ENCODE peak calls at places on chromosomes 4 and X, in nine cellular contexts. Q is MM.1S, I is H9, P is PC-3, Y is HCT116, D is endothelial cell of umbilical vein, R is mesendoderm, T is colonic mucosa, J is neural progenitor cell. M is an unnamed sample.

GRCh38 chrX:40105016-40105790 is 7.4 kb upstream of the BCOR start:
- DNase-seq in R (peak; percentile 57), T (no peak), Q (peak; percentile 50), P (no peak), I (peak; percentile 63), Y (no peak), J (peak; percentile 69), D (peak; percentile 8), M (peak; percentile 73)

GRCh38 chrX:150692296-150692695 is 900 bp upstream of the MTMR1 start:
- DNase-seq in R (no peak), P (no peak), J (no peak), T (no peak), Y (no peak), D (no peak), Q (no peak), I (no peak), M (peak; percentile 53)

GRCh38 chr4:31088600-31089230 is 368.5 kb downstream of the PCDH7 start:
- DNase-seq in R (no peak), P (peak; percentile 65), Y (peak; percentile 72), I (no peak), J (no peak), Q (no peak), T (no peak), D (peak; percentile 85), M (no peak)

GRCh38 chr4:10587697-10588096 is 96.9 kb downstream of the CLNK start:
- DNase-seq in Y (no peak), R (peak; percentile 81), Q (no peak), P (no peak), D (no peak), I (no peak), T (no peak), J (no peak), M (no peak)

GRCh38 chr4:174284181-174284886 is 623 bp downstream of the CEP44 start:
- DNase-seq in J (peak; percentile 6), D (peak; percentile 74), Q (peak; percentile 12), Y (peak; percentile 46), I (no peak), R (peak; percentile 72), T (peak; percentile 22), P (peak; percentile 61), M (peak; percentile 45)

GRCh38 chr4:3297066-3297859 is 4.4 kb downstream of the RGS12 start:
- DNase-seq in J (no peak), I (peak; percentile 27), D (no peak), R (no peak), Y (no peak), P (no peak), T (peak; percentile 12), Q (no peak), M (no peak)

GRCh38 chr4:76624271-76624681 is 189.2 kb downstream of the SHROOM3 start:
- DNase-seq in R (peak; percentile 91), J (peak; percentile 16), P (peak; percentile 78), I (peak; percentile 46), T (no peak), Y (no peak), D (no peak), Q (no peak), M (no peak)

GRCh38 chr4:152996672-152997071 is 60.5 kb downstream of the FHDC1 start:
- DNase-seq in D (no peak), P (no peak), T (no peak), R (no peak), Q (no peak), I (no peak), J (no peak), Y (no peak), M (no peak)

GRCh38 chrX:71181558-71181909 is 36.9 kb downstream of the NLGN3 start:
- DNase-seq in D (no peak), R (no peak), Q (peak; percentile 52), I (peak; percentile 34), J (peak; percentile 18), P (no peak), Y (no peak), T (peak; percentile 23), M (no peak)

GRCh38 chr4:145935253-145936141 is 3.1 kb downstream of the ZNF827 start:
- DNase-seq in I (peak; percentile 62), J (peak; percentile 38), T (peak; percentile 65), P (no peak), D (peak; percentile 47), Y (no peak), Q (peak; percentile 50), R (peak; percentile 79), M (peak; percentile 94)

GRCh38 chr4:182556576-182556975 is 313.4 kb downstream of the TENM3 start:
- DNase-seq in Q (no peak), T (no peak), I (no peak), D (no peak), P (no peak), J (no peak), R (peak; percentile 58), Y (no peak), M (no peak)

GRCh38 chrX:129726307-129727111 is 12.3 kb upstream of the XPNPEP2 start:
- DNase-seq in I (peak; percentile 70), R (peak; percentile 76), P (peak; percentile 82), T (peak; percentile 56), J (peak; percentile 75), Q (no peak), D (peak; percentile 76), Y (peak; percentile 28), M (peak; percentile 69)

GRCh38 chr4:57070461-57070860 is 39.7 kb downstream of the IGFBP7 start:
- DNase-seq in R (no peak), P (peak; percentile 48), J (no peak), Q (no peak), T (no peak), D (no peak), I (no peak), Y (no peak), M (no peak)

GRCh38 chr4:119730644-119730995 is 102.0 kb upstream of the PDE5A start:
- DNase-seq in R (no peak), T (no peak), J (no peak), Y (no peak), Q (no peak), I (no peak), P (no peak), D (no peak), M (no peak)

GRCh38 chr4:152351080-152351479 is 184.8 kb downstream of the FBXW7 start:
- DNase-seq in P (no peak), R (no peak), T (no peak), D (no peak), J (no peak), Q (no peak), I (no peak), Y (no peak), M (no peak)

GRCh38 chrX:8404443-8404842 is 60.2 kb upstream of the VCX3B start:
- DNase-seq in Q (no peak), I (no peak), Y (no peak), R (no peak), P (peak; percentile 76), J (peak; percentile 60), D (peak; percentile 58), T (no peak), M (no peak)

GRCh38 chrX:54640103-54640428 is 110.0 kb downstream of the GNL3L start:
- DNase-seq in D (no peak), Y (no peak), J (no peak), P (no peak), T (no peak), R (no peak), I (no peak), Q (no peak), M (no peak)
- H3K9ac ChIP-seq in D (peak overlapping the region; percentile 98), Y (peak overlapping the region; percentile 58), J (no peak overlapping the region), P (peak overlapping the region; percentile 80), T (peak overlapping the region; percentile 8), R (peak overlapping the region; percentile 59), I (no peak overlapping the region), Q (peak overlapping the region; percentile 60), M (peak overlapping the region; percentile 80)

GRCh38 chr4:73600917-73601316 is 19.3 kb downstream of the RASSF6 start:
- DNase-seq in Y (no peak), T (no peak), J (no peak), I (no peak), D (no peak), Q (no peak), P (no peak), R (no peak), M (no peak)
- H3K27ac ChIP-seq in Y (no peak overlapping the region), T (peak overlapping the region; percentile 0), J (no peak overlapping the region), I (no peak overlapping the region), D (no peak overlapping the region), Q (no peak overlapping the region), P (no peak overlapping the region), R (no peak overlapping the region), M (peak overlapping the region; percentile 75)

GRCh38 chr4:184816962-184817361 is 8.8 kb downstream of the ACSL1 start:
- DNase-seq in I (no peak), T (no peak), J (no peak), D (no peak), Q (no peak), Y (no peak), R (no peak), P (no peak), M (no peak)

GRCh38 chr4:184817494-184818215 is 8.1 kb downstream of the ACSL1 start:
- DNase-seq in Q (no peak), P (no peak), T (no peak), Y (no peak), D (no peak), J (no peak), R (no peak), I (no peak), M (no peak)

GRCh38 chr4:184819786-184820185 is 6.0 kb downstream of the ACSL1 start:
- DNase-seq in R (no peak), Y (no peak), Q (no peak), J (no peak), T (no peak), P (no peak), D (no peak), I (no peak), M (no peak)

GRCh38 chr4:184815046-184815877 is 10.5 kb downstream of the ACSL1 start:
- DNase-seq in Y (peak; percentile 60), D (peak; percentile 39), J (peak; percentile 34), Q (peak; percentile 62), I (peak; percentile 40), P (peak; percentile 72), R (peak; percentile 42), T (peak; percentile 89), M (no peak)

DNA sequence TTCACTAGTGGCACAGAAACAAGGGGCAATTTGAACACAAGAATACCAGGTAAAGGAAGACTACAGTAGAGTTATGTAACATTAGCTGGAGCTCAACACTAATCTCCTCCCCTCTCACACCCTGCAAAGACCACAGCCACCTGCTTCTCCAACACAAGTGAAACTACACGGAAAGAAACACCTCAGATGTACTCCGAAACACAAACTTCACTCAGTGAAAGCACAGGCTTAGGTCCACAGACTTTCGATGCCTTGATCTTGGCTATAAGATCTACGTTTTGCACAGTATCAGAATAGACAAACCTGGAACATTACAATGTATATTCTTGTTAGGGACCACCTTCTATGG is 7.6 kb downstream of the ACSL1 start:
- DNase-seq in P (no peak), Y (no peak), I (no peak), T (no peak), R (no peak), Q (peak; percentile 78), J (no peak), D (no peak), M (no peak)
- H3K9ac ChIP-seq in P (no peak overlapping the region), Y (no peak overlapping the region), I (no peak overlapping the region), T (no peak overlapping the region), R (no peak overlapping the region), Q (no peak overlapping the region), J (no peak overlapping the region), D (no peak overlapping the region), M (no peak overlapping the region)

DNA sequence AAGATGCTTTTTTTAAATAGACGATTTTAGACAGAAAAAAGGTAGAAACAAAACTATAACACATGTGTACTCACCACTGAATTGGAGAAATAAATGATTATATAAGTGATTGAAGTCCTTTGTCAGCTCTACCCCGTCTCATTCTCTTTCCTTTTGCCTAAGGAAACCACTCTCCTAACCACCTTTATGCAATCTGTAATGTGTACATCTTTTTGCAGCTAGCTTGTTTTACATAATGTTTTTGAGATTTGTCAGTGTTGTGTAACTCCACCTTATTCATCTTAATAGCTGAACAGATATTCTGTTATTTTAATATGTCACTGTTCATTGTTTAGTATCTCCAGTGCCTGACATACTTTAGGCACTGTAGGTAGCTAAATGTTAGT is 706 bp downstream of the FAM200B start:
- DNase-seq in D (peak; percentile 63), R (no peak), Y (no peak), J (no peak), P (no peak), I (no peak), T (no peak), Q (no peak), M (no peak)
- H3K27ac ChIP-seq in D (peak overlapping the region; percentile 95), R (no peak overlapping the region), Y (peak overlapping the region; percentile 92), J (peak overlapping the region; percentile 97), P (peak overlapping the region; percentile 71), I (peak overlapping the region; percentile 95), T (peak overlapping the region; percentile 95), Q (no peak overlapping the region), M (peak overlapping the region; percentile 86)

M was measured in Karpas-422.